ENCODE peak calls at places on chromosome 9, in seven cellular contexts. O is tibial nerve, N is cardiac muscle cell, I is breast epithelium, Q is A549, M is fibroblast of lung, L is chondrocyte. Y is an unnamed sample.
A peak's percentile ranks its signal among the peaks of the same experiment; 100 is the strongest.

GRCh38 chr9:13189362-13189761 is 90.1 kb downstream of the MPDZ start:
- DNase-seq in M (peak; percentile 26), O (no peak), I (no peak), N (no peak), L (no peak), Q (no peak), Y (no peak)

GRCh38 chr9:69136185-69136584 is 37.9 kb upstream of the TJP2 start:
- DNase-seq in Q (no peak), L (no peak), I (no peak), N (no peak), O (no peak), M (no peak), Y (no peak)

GRCh38 chr9:19087601-19088000 is 15.1 kb downstream of the HAUS6 start:
- DNase-seq in M (peak; percentile 79), O (no peak), Q (no peak), I (no peak), N (no peak), L (no peak), Y (no peak)

GRCh38 chr9:127915801-127916664 is 808 bp downstream of the ST6GALNAC4 start:
- DNase-seq in M (no peak), O (no peak), N (no peak), I (no peak), L (peak; percentile 67), Q (no peak), Y (no peak)

GRCh38 chr9:27787941-27788340 is 214.7 kb upstream of the C9orf72 start:
- DNase-seq in L (no peak), M (no peak), O (no peak), N (no peak), I (no peak), Q (no peak), Y (no peak)

GRCh38 chr9:108103294-108103693 is 613.7 kb upstream of the KLF4 start:
- DNase-seq in L (no peak), O (no peak), M (peak; percentile 44), N (no peak), Q (no peak), I (no peak), Y (no peak)

GRCh38 chr9:81690251-81690851 is 1.0 kb upstream of the TLE1 start:
- DNase-seq in L (no peak), M (no peak), I (peak; percentile 87), Q (peak; percentile 57), N (no peak), O (peak; percentile 16), Y (no peak)

GRCh38 chr9:111482656-111483418 is 1.3 kb downstream of the ECPAS start:
- DNase-seq in O (peak; percentile 69), N (peak; percentile 91), I (peak; percentile 52), M (peak; percentile 74), Q (peak; percentile 65), L (no peak), Y (peak; percentile 76)

GRCh38 chr9:114662081-114662989 is 4.7 kb upstream of the TEX53 start:
- DNase-seq in N (peak; percentile 62), Q (peak; percentile 92), L (no peak), M (peak; percentile 39), I (no peak), O (peak; percentile 41), Y (no peak)

GRCh38 chr9:93536874-93537273 is 39.5 kb upstream of the PHF2 start:
- DNase-seq in N (no peak), I (no peak), O (no peak), L (no peak), M (no peak), Q (no peak), Y (no peak)

GRCh38 chr9:127589955-127590370 is 22.1 kb upstream of the STXBP1 start:
- DNase-seq in O (peak; percentile 73), L (no peak), M (peak; percentile 82), N (peak; percentile 84), I (peak; percentile 72), Q (peak; percentile 78), Y (no peak)

GRCh38 chr9:137365056-137365455 is 57.9 kb downstream of the EXD3 start:
- DNase-seq in N (no peak), L (no peak), M (no peak), O (no peak), I (no peak), Q (no peak), Y (peak; percentile 31)

GRCh38 chr9:122228191-122228905 is 409 bp downstream of the LHX6 start:
- DNase-seq in M (no peak), Q (no peak), N (peak; percentile 49), O (no peak), I (no peak), L (no peak), Y (no peak)

GRCh38 chr9:89730715-89731114 is 125.9 kb downstream of the GADD45G start:
- DNase-seq in O (no peak), I (no peak), L (no peak), Q (no peak), N (no peak), M (no peak), Y (no peak)

GRCh38 chr9:97985058-97985861 is 2.1 kb downstream of the ANP32B start:
- DNase-seq in N (peak; percentile 15), Q (peak; percentile 24), O (peak; percentile 14), I (no peak), L (no peak), M (peak; percentile 47), Y (no peak)

DNA sequence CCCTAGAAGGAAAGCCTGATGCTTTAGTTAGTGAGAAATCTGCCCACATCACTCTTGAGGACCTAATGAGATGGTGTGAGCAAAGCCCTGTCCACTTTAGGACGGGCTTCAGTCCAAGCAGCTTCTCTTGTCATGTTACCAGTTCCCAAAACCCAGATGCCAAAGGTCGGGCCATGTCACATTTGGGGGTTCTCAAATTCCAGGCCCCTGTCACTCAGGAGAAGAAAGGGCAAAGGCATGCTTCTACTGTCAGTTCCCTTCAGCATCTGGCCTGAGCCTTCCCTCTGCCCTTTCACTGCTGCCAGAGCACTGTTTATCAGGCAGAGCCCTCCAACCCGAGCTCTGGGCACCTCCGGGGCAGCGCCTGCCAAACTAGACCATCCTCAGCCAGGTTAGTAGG is 556.0 kb downstream of the BNC2 start:
- DNase-seq in N (no peak), L (no peak), O (no peak), Q (no peak), M (no peak), I (no peak), Y (no peak)
- TF ChIP-seq CTCF in N (no peak), L (no peak), O (no peak), Q (no peak), M (no peak), I (no peak), Y (no peak)

GRCh38 chr9:129283705-129284606 is 105.9 kb upstream of the IER5L start:
- DNase-seq in L (peak; percentile 70), O (no peak), Q (no peak), M (no peak), N (no peak), I (peak; percentile 10), Y (no peak)

GRCh38 chr9:129283290-129283691 is 105.2 kb upstream of the IER5L start:
- DNase-seq in O (no peak), Q (no peak), M (no peak), N (no peak), L (peak; percentile 72), I (peak; percentile 8), Y (no peak)

GRCh38 chr9:129281506-129282145 is 103.6 kb upstream of the IER5L start:
- DNase-seq in O (no peak), I (peak; percentile 17), L (peak; percentile 85), Q (no peak), N (no peak), M (no peak), Y (no peak)

GRCh38 chr9:129280236-129281231 is 102.5 kb upstream of the IER5L start:
- DNase-seq in O (no peak), L (peak; percentile 83), N (no peak), M (no peak), I (peak; percentile 15), Q (no peak), Y (no peak)

DNA sequence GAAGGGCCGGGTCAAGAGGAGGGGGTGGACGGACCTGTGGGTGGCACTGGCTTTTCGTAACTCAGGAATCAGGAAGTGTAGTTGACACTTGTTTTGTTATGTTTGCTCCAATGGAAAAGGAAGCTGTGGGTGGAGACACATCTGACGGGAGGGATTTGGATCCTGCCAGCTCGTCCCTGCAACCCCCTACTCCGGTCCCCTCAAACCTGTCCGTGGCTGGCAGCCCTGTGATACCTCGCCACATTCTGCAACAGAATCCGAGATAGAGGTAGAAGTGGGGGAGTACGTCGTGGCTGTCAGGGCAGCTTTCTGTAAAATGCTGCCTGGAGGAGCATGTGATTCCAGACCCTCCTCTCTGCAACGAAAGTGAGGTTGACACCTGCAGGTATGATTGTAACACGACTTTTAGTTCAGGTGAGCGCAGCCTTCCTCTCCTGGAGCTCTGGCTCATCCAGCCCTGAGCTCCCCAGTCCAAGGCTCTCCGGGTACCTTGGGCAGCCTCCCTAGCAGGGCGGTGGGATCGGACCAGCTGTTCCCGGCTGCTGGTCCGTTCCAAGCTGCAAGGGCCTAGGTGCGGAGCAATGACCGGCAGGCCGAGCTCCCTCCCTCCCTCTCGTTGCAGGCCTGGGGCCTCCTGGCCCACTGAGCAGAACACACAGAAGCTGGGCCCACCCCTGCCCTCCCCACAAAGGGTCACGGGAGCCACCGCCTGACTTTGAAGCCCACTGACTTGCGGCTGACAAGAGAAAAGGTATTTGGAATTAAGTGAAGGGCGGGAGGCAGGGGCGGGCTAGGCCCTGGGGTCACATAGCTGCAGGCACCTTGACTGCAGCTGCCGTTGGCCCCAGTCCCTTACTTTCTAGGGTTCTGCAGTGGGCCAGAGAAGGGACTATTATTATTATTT is 104.5 kb upstream of the IER5L start:
- DNase-seq in M (no peak), L (peak; percentile 81), O (no peak), N (no peak), Q (no peak), I (peak; percentile 26), Y (no peak)
- TF ChIP-seq CTCF in M (no peak), L (no peak), O (no peak), N (no peak), Q (no peak), I (no peak), Y (no peak)

DNA sequence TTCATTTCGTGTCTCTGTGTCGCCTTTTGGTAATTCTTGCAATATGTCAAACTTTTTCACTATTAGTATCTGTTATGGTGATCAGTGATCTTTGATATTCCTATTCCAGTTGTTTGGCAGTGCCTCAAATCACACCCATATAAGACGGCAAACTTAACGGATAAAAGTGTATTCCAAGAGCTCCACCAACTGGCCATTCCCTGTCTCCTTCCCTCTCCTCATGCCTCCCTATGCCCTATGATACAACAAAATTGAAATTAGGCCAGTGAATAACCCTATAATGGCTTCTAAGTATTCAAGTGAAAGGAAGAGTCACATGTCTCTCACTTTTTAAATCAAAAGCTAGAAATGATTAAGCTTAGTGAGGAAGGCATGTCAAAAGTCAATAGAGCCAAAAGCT is 74.8 kb downstream of the CDK5RAP2 start:
- DNase-seq in I (no peak), M (peak; percentile 28), Q (no peak), N (no peak), L (no peak), O (no peak), Y (no peak)
- TF ChIP-seq CTCF in I (no peak), M (no peak), Q (no peak), N (peak; percentile 31), L (no peak), O (no peak), Y (no peak)

DNA sequence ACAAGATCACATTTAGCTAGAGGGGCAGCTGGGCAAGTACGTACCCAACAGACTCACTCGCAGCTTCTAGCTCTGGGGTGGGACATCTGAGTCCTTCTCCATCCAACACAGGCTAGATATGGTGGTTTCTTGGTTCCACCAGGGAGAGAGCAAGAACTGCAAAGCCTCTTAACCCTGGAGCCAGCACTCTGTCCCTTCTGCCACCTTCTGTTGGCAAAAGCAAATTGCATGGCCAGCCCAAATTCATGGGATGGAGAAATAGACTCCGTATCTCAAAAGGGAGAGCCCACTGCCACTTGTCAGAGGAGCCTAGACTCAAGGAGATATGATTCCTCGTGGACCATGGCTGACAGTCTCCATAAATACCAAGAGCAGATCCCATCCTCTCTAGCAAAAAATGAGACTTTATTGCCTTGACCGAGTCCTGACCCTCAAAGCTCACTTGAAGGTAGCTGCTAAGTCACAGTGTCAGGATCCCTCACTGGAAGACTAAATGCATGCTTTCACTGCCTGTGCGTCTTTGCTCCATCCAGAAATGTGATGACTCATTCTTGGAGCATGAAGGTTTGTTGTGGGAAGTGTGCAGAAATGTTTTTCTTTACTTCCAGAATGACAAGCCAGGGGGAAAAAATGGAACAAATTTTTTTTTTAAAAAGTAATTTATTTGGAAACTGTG is 28.8 kb upstream of the ROR2 start:
- DNase-seq in M (peak; percentile 75), I (no peak), O (no peak), N (peak; percentile 56), L (no peak), Q (peak; percentile 46), Y (no peak)
- TF ChIP-seq CTCF in M (peak; percentile 16), I (no peak), O (no peak), N (peak; percentile 52), L (peak; percentile 71), Q (peak; percentile 36), Y (no peak)

Y was measured in RWPE2.